ENCODE peak calls at places on chromosomes 11 and 22, in five cellular contexts. One of them, this sample, is unnamed.

GRCh38 chr11:33899383-33900037 is 7.6 kb upstream of the LMO2 start:
- DNase-seq in effector memory CD4-positive, alpha-beta T cell: no peak
- DNase-seq in small intestine: peak; percentile 5
- DNase-seq in neural crest cell: no peak
- DNase-seq in iPS DF 19.7: no peak
- DNase-seq in this sample: peak; percentile 89

GRCh38 chr11:67301951-67302516 is 1.3 kb upstream of the SSH3 start:
- DNase-seq in effector memory CD4-positive, alpha-beta T cell: no peak
- DNase-seq in neural crest cell: no peak
- DNase-seq in iPS DF 19.7: no peak
- DNase-seq in small intestine: peak; percentile 77
- DNase-seq in this sample: no peak

GRCh38 chr11:79794484-79795393 is 353.9 kb upstream of the TENM4 start:
- DNase-seq in neural crest cell: no peak
- DNase-seq in iPS DF 19.7: no peak
- DNase-seq in small intestine: no peak
- DNase-seq in effector memory CD4-positive, alpha-beta T cell: no peak
- DNase-seq in this sample: no peak

GRCh38 chr11:117941163-117941707 is 12.0 kb upstream of the TMPRSS13 start:
- DNase-seq in effector memory CD4-positive, alpha-beta T cell: no peak
- DNase-seq in iPS DF 19.7: no peak
- DNase-seq in neural crest cell: no peak
- DNase-seq in small intestine: no peak
- DNase-seq in this sample: no peak

GRCh38 chr22:49960967-49961600 is 512 bp downstream of the PIM3 start:
- DNase-seq in effector memory CD4-positive, alpha-beta T cell: no peak
- DNase-seq in iPS DF 19.7: no peak
- DNase-seq in neural crest cell: no peak
- DNase-seq in small intestine: no peak
- DNase-seq in this sample: peak; percentile 44

GRCh38 chr11:114152785-114153184 is 93.3 kb downstream of the ZBTB16 start:
- DNase-seq in neural crest cell: no peak
- DNase-seq in small intestine: no peak
- DNase-seq in effector memory CD4-positive, alpha-beta T cell: no peak
- DNase-seq in iPS DF 19.7: no peak
- DNase-seq in this sample: no peak

GRCh38 chr11:103110406-103110805 is 1.2 kb downstream of the DYNC2H1 start:
- DNase-seq in small intestine: no peak
- DNase-seq in effector memory CD4-positive, alpha-beta T cell: no peak
- DNase-seq in iPS DF 19.7: no peak
- DNase-seq in neural crest cell: no peak
- DNase-seq in this sample: no peak

GRCh38 chr11:117772360-117772759 is 24.7 kb downstream of the DSCAML1 start:
- DNase-seq in iPS DF 19.7: no peak
- DNase-seq in neural crest cell: no peak
- DNase-seq in small intestine: no peak
- DNase-seq in effector memory CD4-positive, alpha-beta T cell: no peak
- DNase-seq in this sample: no peak

GRCh38 chr22:21568207-21569075 is 927 bp downstream of the UBE2L3 start:
- DNase-seq in effector memory CD4-positive, alpha-beta T cell: peak; percentile 15
- DNase-seq in neural crest cell: peak; percentile 25
- DNase-seq in iPS DF 19.7: no peak
- DNase-seq in small intestine: peak; percentile 75
- DNase-seq in this sample: peak; percentile 43

GRCh38 chr11:104163100-104164027 is 583 bp downstream of the PDGFD start:
- DNase-seq in effector memory CD4-positive, alpha-beta T cell: no peak
- DNase-seq in iPS DF 19.7: peak; percentile 25
- DNase-seq in small intestine: no peak
- DNase-seq in neural crest cell: peak; percentile 16
- DNase-seq in this sample: peak; percentile 24

GRCh38 chr11:44007746-44008501 is 39.9 kb upstream of the ACCSL start:
- DNase-seq in neural crest cell: no peak
- DNase-seq in effector memory CD4-positive, alpha-beta T cell: no peak
- DNase-seq in small intestine: no peak
- DNase-seq in iPS DF 19.7: no peak
- DNase-seq in this sample: no peak

GRCh38 chr22:44335903-44336803 is 23.4 kb upstream of the SHISAL1 start:
- DNase-seq in effector memory CD4-positive, alpha-beta T cell: no peak
- DNase-seq in neural crest cell: no peak
- DNase-seq in small intestine: no peak
- DNase-seq in iPS DF 19.7: no peak
- DNase-seq in this sample: no peak

GRCh38 chr11:19555266-19555665 is 157.4 kb upstream of the NAV2 start:
- DNase-seq in effector memory CD4-positive, alpha-beta T cell: no peak
- DNase-seq in neural crest cell: no peak
- DNase-seq in small intestine: peak; percentile 66
- DNase-seq in iPS DF 19.7: no peak
- DNase-seq in this sample: no peak

GRCh38 chr11:46112961-46113617 is 8.2 kb downstream of the PHF21A start:
- DNase-seq in neural crest cell: no peak
- DNase-seq in iPS DF 19.7: peak; percentile 47
- DNase-seq in small intestine: peak; percentile 77
- DNase-seq in effector memory CD4-positive, alpha-beta T cell: no peak
- DNase-seq in this sample: no peak

GRCh38 chr11:44885919-44886318 is 64.8 kb downstream of the TP53I11 start:
- DNase-seq in iPS DF 19.7: no peak
- DNase-seq in small intestine: no peak
- DNase-seq in effector memory CD4-positive, alpha-beta T cell: no peak
- DNase-seq in neural crest cell: no peak
- DNase-seq in this sample: no peak

GRCh38 chr11:9577551-9577950 is 4.1 kb downstream of the WEE1 start:
- DNase-seq in iPS DF 19.7: no peak
- DNase-seq in small intestine: peak; percentile 59
- DNase-seq in neural crest cell: no peak
- DNase-seq in effector memory CD4-positive, alpha-beta T cell: no peak
- DNase-seq in this sample: no peak

GRCh38 chr11:27839226-27839913 is 139.1 kb upstream of the BDNF start:
- DNase-seq in small intestine: no peak
- DNase-seq in iPS DF 19.7: no peak
- DNase-seq in neural crest cell: no peak
- DNase-seq in effector memory CD4-positive, alpha-beta T cell: no peak
- DNase-seq in this sample: no peak

GRCh38 chr11:114036156-114036811 is 23.2 kb upstream of the ZBTB16 start:
- DNase-seq in iPS DF 19.7: no peak
- DNase-seq in small intestine: peak; percentile 81
- DNase-seq in neural crest cell: peak; percentile 86
- DNase-seq in effector memory CD4-positive, alpha-beta T cell: peak; percentile 17
- DNase-seq in this sample: peak; percentile 73

GRCh38 chr22:45290410-45290936 is 5.7 kb downstream of the UPK3A start:
- DNase-seq in iPS DF 19.7: no peak
- DNase-seq in effector memory CD4-positive, alpha-beta T cell: no peak
- DNase-seq in neural crest cell: peak; percentile 22
- DNase-seq in small intestine: peak; percentile 68
- DNase-seq in this sample: peak; percentile 71

GRCh38 chr11:83721286-83721685 is 435.1 kb upstream of the CCDC90B start:
- DNase-seq in neural crest cell: no peak
- DNase-seq in effector memory CD4-positive, alpha-beta T cell: no peak
- DNase-seq in small intestine: no peak
- DNase-seq in iPS DF 19.7: no peak
- DNase-seq in this sample: no peak

This sample was measured in MG63.